ENCODE peak calls at places on chromosomes 11 and 22, in five cellular contexts. L, A, P, V and J are unnamed samples.
A peak's percentile ranks its signal among the peaks of the same experiment; 100 is the strongest.

GRCh38 chr11:6637871-6638270 is 17.7 kb downstream of the DCHS1 start:
- DNase-seq in L (no peak), A (peak; percentile 50), P (no peak), V (peak; percentile 15), J (no peak)

GRCh38 chr22:37703906-37704305 is 7.1 kb downstream of the TRIOBP start:
- DNase-seq in L (no peak), A (no peak), P (no peak), V (no peak), J (no peak)

GRCh38 chr22:32745251-32745995 is 56.1 kb upstream of the TIMP3 start:
- DNase-seq in L (peak; percentile 35), A (peak; percentile 82), P (peak; percentile 77), V (peak; percentile 73), J (no peak)

GRCh38 chr22:16989915-16990314 is 18.1 kb downstream of the GAB4 start:
- DNase-seq in L (no peak), A (no peak), P (no peak), V (no peak), J (no peak)

GRCh38 chr11:57248780-57249383 is 11.8 kb upstream of the APLNR start:
- DNase-seq in L (peak; percentile 90), A (peak; percentile 68), P (peak; percentile 85), V (peak; percentile 52), J (peak; percentile 20)

GRCh38 chr11:133982901-133983300 is 26.1 kb upstream of the IGSF9B start:
- DNase-seq in L (no peak), A (no peak), P (no peak), V (no peak), J (no peak)

GRCh38 chr22:46461566-46462180 is 75.7 kb downstream of the CELSR1 start:
- DNase-seq in L (no peak), A (no peak), P (no peak), V (no peak), J (no peak)

GRCh38 chr11:57711414-57712255 is at the start of gene MED19:
- DNase-seq in L (peak; percentile 99), A (peak; percentile 71), P (peak; percentile 95), V (peak; percentile 97), J (peak; percentile 95)

GRCh38 chr22:50470491-50470890 is 4.3 kb downstream of the SBF1 start:
- DNase-seq in L (no peak), A (no peak), P (no peak), V (no peak), J (peak; percentile 24)

GRCh38 chr11:64060263-64060860 is 24.6 kb downstream of the FLRT1 start:
- DNase-seq in L (peak; percentile 45), A (no peak), P (no peak), V (no peak), J (no peak)

GRCh38 chr11:116312560-116313340 is 460.0 kb downstream of the BUD13 start:
- DNase-seq in L (peak; percentile 23), A (peak; percentile 25), P (peak; percentile 72), V (peak; percentile 10), J (no peak)

GRCh38 chr11:35814720-35815305 is 129.0 kb upstream of the LDLRAD3 start:
- DNase-seq in L (no peak), A (peak; percentile 25), P (no peak), V (no peak), J (no peak)

GRCh38 chr11:8281266-8281665 is 17.6 kb upstream of the LMO1 start:
- DNase-seq in L (no peak), A (no peak), P (no peak), V (no peak), J (no peak)

GRCh38 chr11:113394919-113395318 is 7.3 kb downstream of the ANKK1 start:
- DNase-seq in L (no peak), A (no peak), P (no peak), V (no peak), J (no peak)

GRCh38 chr11:85316967-85317366 is 310.2 kb downstream of the DLG2 start:
- DNase-seq in L (no peak), A (no peak), P (no peak), V (no peak), J (no peak)

GRCh38 chr11:10268746-10269487 is 25.1 kb downstream of the SBF2 start:
- DNase-seq in L (no peak), A (peak; percentile 5), P (no peak), V (peak; percentile 68), J (no peak)

GRCh38 chr22:26615830-26616435 is 1.9 kb downstream of the CRYBB1 start:
- DNase-seq in L (no peak), A (no peak), P (no peak), V (no peak), J (no peak)

GRCh38 chr11:120339394-120339890 is 3.2 kb downstream of the ARHGEF12 start:
- DNase-seq in L (peak; percentile 9), A (peak; percentile 54), P (peak; percentile 18), V (peak; percentile 45), J (peak; percentile 60)

GRCh38 chr11:134652586-134653255 is 240.7 kb upstream of the B3GAT1 start:
- DNase-seq in L (no peak), A (no peak), P (no peak), V (no peak), J (no peak)

GRCh38 chr11:9581556-9582161 is 8.2 kb downstream of the WEE1 start:
- DNase-seq in L (no peak), A (no peak), P (no peak), V (no peak), J (no peak)

GRCh38 chr22:38177926-38178604 is 3.6 kb downstream of the PLA2G6 start:
- DNase-seq in L (peak; percentile 33), A (peak; percentile 83), P (peak; percentile 80), V (peak; percentile 83), J (no peak)

GRCh38 chr11:119092880-119093665 is 8.4 kb downstream of the HMBS start:
- DNase-seq in L (no peak), A (peak; percentile 23), P (no peak), V (no peak), J (no peak)

GRCh38 chr11:47510231-47510630 is 42.7 kb downstream of the CELF1 start:
- DNase-seq in L (no peak), A (no peak), P (no peak), V (peak; percentile 58), J (no peak)

GRCh38 chr22:18968011-18968749 is 32.1 kb upstream of the PRODH start:
- DNase-seq in L (peak; percentile 56), A (peak; percentile 14), P (peak; percentile 76), V (no peak), J (no peak)

GRCh38 chr11:44955019-44955738 is 4.5 kb upstream of the TP53I11 start:
- DNase-seq in L (no peak), A (peak; percentile 84), P (peak; percentile 84), V (no peak), J (no peak)

GRCh38 chr22:32584650-32585049 is 110.0 kb downstream of the FBXO7 start:
- DNase-seq in L (no peak), A (peak; percentile 96), P (no peak), V (no peak), J (no peak)

GRCh38 chr11:73126804-73127480 is 15.2 kb downstream of the FCHSD2 start:
- DNase-seq in L (no peak), A (no peak), P (no peak), V (no peak), J (no peak)

GRCh38 chr11:67636962-67637361 is 2.6 kb downstream of the TBX10 start:
- DNase-seq in L (no peak), A (no peak), P (no peak), V (no peak), J (peak; percentile 45)

GRCh38 chr11:3014314-3014938 is 22.3 kb upstream of the NAP1L4 start:
- DNase-seq in L (no peak), A (no peak), P (no peak), V (no peak), J (no peak)

DNA sequence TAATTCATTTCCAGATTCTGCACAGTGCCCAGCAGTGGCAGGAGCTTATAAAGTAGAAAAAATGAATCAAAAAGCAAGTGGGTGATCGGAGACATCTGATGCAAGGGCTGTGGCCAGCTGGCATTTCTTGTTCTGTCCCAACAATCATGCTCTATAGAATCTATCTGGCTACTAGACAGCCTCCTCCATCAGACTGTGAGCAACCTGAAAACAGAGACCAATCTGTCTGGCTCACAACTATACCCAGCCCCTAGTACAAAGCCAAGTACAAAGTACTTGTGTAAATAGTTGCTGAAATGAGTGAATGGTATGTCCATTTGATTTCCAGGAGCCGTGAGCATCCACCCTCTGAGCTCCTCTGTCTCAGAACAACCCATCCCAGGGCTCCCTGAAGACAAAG is 11.4 kb downstream of the USH1C start:
- DNase-seq in L (no peak), A (no peak), P (no peak), V (no peak), J (no peak)
- H2AFZ ChIP-seq in L (no peak overlapping the region), A (no peak overlapping the region), P (no peak overlapping the region), V (no peak overlapping the region), J (no peak overlapping the region)

DNA sequence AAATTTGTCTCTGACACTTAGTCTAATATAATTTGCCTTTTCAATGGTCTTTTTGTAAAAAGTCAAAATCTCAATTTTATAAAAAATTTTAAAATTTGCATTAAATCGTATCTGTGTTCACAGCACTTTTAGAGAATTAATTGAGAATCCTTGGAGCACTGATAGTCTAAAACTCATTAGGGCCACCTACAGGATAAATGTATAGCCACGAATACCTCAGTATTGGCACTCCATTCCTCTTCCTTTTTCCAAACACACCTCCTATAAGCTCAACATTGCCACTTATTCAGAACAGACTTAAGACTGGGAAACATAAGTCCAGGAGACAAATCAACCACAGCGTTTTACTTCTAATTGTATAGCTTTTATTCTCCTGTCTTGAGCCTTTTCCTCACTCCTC is 776.0 kb upstream of the ARHGAP42 start:
- DNase-seq in L (peak; percentile 61), A (no peak), P (no peak), V (no peak), J (no peak)
- TF ChIP-seq CTCF in L (peak; percentile 50), A (no peak), P (no peak), V (no peak), J (no peak)

GRCh38 chr11:75668508-75669297 is at the start of gene MAP6:
- DNase-seq in L (peak; percentile 73), A (peak; percentile 25), P (peak; percentile 72), V (peak; percentile 19), J (peak; percentile 12)
- TF ChIP-seq EZH2 in L (peak; percentile 85), A (peak; percentile 64), P (no peak), V (no peak), J (peak; percentile 84)

GRCh38 chr11:12111482-12112149 is 1.2 kb downstream of the MICAL2 start:
- DNase-seq in L (peak; percentile 42), A (no peak), P (no peak), V (peak; percentile 30), J (no peak)

GRCh38 chr11:12110201-12110713 is at the start of gene MICAL2:
- DNase-seq in L (peak; percentile 91), A (peak; percentile 85), P (peak; percentile 97), V (peak; percentile 95), J (peak; percentile 91)

GRCh38 chr11:12110714-12111481 is 508 bp downstream of the MICAL2 start:
- DNase-seq in L (peak; percentile 62), A (no peak), P (no peak), V (peak; percentile 37), J (no peak)

GRCh38 chr11:12108875-12109453 is 1.4 kb upstream of the MICAL2 start:
- DNase-seq in L (no peak), A (no peak), P (no peak), V (peak; percentile 26), J (no peak)

DNA sequence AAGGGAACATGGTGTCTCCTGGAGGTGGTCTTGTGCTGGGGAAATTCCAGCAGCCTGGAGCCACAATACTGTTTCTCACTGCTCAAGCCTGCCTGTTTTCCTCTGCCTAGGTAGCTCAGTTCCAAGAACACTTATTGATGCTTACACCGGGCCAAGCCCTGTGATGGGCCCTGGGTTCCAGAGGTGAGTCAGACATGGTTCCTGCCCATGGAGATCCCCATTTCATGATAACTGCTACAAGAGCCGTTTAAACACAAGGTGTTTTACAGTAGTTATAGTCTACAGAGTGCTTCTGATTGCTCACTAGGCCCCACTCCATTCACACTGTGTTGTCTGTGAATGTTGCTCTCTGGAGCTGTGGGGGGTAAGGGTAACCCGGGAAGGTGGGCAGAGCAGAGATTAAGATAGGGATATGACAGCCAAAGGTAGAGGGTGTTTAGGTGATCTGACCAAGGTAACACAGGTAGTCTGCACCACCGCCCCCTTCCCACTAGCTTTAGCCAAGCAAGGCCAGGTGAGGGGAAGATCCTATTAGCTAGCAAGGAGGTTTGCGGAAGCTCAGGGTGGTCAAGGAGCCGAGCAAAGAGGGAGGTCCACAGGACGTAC is 696 bp upstream of the MICAL2 start:
- DNase-seq in L (no peak), A (no peak), P (no peak), V (peak; percentile 83), J (no peak)
- H2AFZ ChIP-seq in L (peak overlapping the region; percentile 99), A (peak overlapping the region; percentile 93), P (peak overlapping the region; percentile 32), V (peak overlapping the region; percentile 75), J (peak overlapping the region; percentile 95)